ENCODE peak calls at places on chromosomes 6 and 20, in six cellular contexts. H, R, X, C, I and B are unnamed samples.

GRCh38 chr6:1619666-1620503 is 10.2 kb downstream of the FOXC1 start:
- DNase-seq in C (peak; percentile 83), R (peak; percentile 75), X (no peak), I (no peak), H (no peak), B (no peak)

GRCh38 chr6:34352305-34352937 is 40.0 kb downstream of the NUDT3 start:
- DNase-seq in I (peak; percentile 57), H (no peak), C (no peak), R (no peak), X (no peak), B (peak; percentile 82)

GRCh38 chr6:107793193-107793592 is 30.9 kb downstream of the SCML4 start:
- DNase-seq in I (no peak), C (peak; percentile 8), H (no peak), R (no peak), X (no peak), B (no peak)

GRCh38 chr6:32047084-32047478 is 8.9 kb downstream of the CYP21A2 start:
- DNase-seq in H (peak; percentile 36), C (no peak), I (peak; percentile 24), X (no peak), R (no peak), B (peak; percentile 83)

GRCh38 chr20:36613974-36614373 is 8.4 kb downstream of the RAB5IF start:
- DNase-seq in I (no peak), H (no peak), C (no peak), X (no peak), R (no peak), B (no peak)

GRCh38 chr20:46770330-46771194 is 61.1 kb downstream of the SLC2A10 start:
- DNase-seq in H (no peak), C (no peak), R (no peak), I (peak; percentile 58), X (no peak), B (no peak)

GRCh38 chr20:24917797-24918578 is 31.1 kb upstream of the CST7 start:
- DNase-seq in R (peak; percentile 85), C (peak; percentile 88), H (peak; percentile 80), X (peak; percentile 42), I (peak; percentile 58), B (peak; percentile 59)

GRCh38 chr20:17822039-17822438 is 122.3 kb downstream of the BANF2 start:
- DNase-seq in C (no peak), I (peak; percentile 72), X (peak; percentile 35), H (no peak), R (no peak), B (peak; percentile 75)

GRCh38 chr6:83511901-83512681 is at the start of gene PRSS35:
- DNase-seq in I (peak; percentile 48), X (no peak), H (peak; percentile 77), R (peak; percentile 91), C (peak; percentile 84), B (peak; percentile 69)

GRCh38 chr20:51789434-51789833 is 12.9 kb downstream of the SALL4 start:
- DNase-seq in H (no peak), R (no peak), X (no peak), I (no peak), C (no peak), B (no peak)

GRCh38 chr6:125099211-125100017 is 54.2 kb upstream of the TPD52L1 start:
- DNase-seq in I (peak; percentile 50), X (peak; percentile 56), C (peak; percentile 77), H (peak; percentile 48), R (peak; percentile 72), B (peak; percentile 70)

GRCh38 chr20:31861346-31862156 is 8.8 kb downstream of the DUSP15 start:
- DNase-seq in H (peak; percentile 85), C (peak; percentile 88), R (peak; percentile 93), I (peak; percentile 36), X (peak; percentile 34), B (peak; percentile 66)

GRCh38 chr6:16206595-16207037 is 31.8 kb upstream of the GMPR start:
- DNase-seq in R (peak; percentile 65), I (peak; percentile 87), C (peak; percentile 59), H (peak; percentile 58), X (peak; percentile 63), B (peak; percentile 90)

GRCh38 chr6:44333273-44333919 is 9.1 kb upstream of the SPATS1 start:
- DNase-seq in I (no peak), C (no peak), R (no peak), X (no peak), H (no peak), B (no peak)

GRCh38 chr20:62804021-62804631 is 509 bp upstream of the OGFR start:
- DNase-seq in R (no peak), X (no peak), H (no peak), I (no peak), C (no peak), B (no peak)

GRCh38 chr6:40520683-40521082 is 66.5 kb downstream of the LRFN2 start:
- DNase-seq in I (no peak), H (no peak), X (no peak), R (no peak), C (no peak), B (no peak)

GRCh38 chr20:19609642-19610223 is 148.3 kb upstream of the RIN2 start:
- DNase-seq in I (no peak), X (no peak), H (no peak), C (no peak), R (no peak), B (no peak)

GRCh38 chr6:46565531-46565930 is 74.3 kb upstream of the RCAN2 start:
- DNase-seq in R (no peak), H (no peak), C (no peak), X (no peak), I (no peak), B (no peak)

GRCh38 chr6:112251170-112251945 is 3.0 kb downstream of the LAMA4 start:
- DNase-seq in X (no peak), R (no peak), H (no peak), C (no peak), I (peak; percentile 79), B (peak; percentile 51)

GRCh38 chr6:1614767-1615650 is 5.3 kb downstream of the FOXC1 start:
- DNase-seq in H (no peak), X (no peak), I (no peak), R (peak; percentile 75), C (no peak), B (no peak)

GRCh38 chr20:47247972-47248371 is 108.5 kb downstream of the ZMYND8 start:
- DNase-seq in C (no peak), X (no peak), H (no peak), R (no peak), I (no peak), B (no peak)

GRCh38 chr20:23304616-23305015 is 46.0 kb upstream of the NXT1 start:
- DNase-seq in H (no peak), I (no peak), X (no peak), R (no peak), C (no peak), B (no peak)

GRCh38 chr20:32681175-32682084 is 7.7 kb upstream of the C20orf203 start:
- DNase-seq in C (peak; percentile 67), I (peak; percentile 17), X (peak; percentile 30), R (peak; percentile 83), H (no peak), B (peak; percentile 58)

GRCh38 chr20:11261533-11262000 is 587.8 kb upstream of the JAG1 start:
- DNase-seq in X (no peak), I (peak; percentile 95), H (no peak), C (no peak), R (no peak), B (peak; percentile 66)

GRCh38 chr6:168527451-168528210 is 86.6 kb downstream of the SMOC2 start:
- DNase-seq in R (no peak), C (no peak), X (no peak), I (no peak), H (no peak), B (no peak)

GRCh38 chr6:98946877-98947410 is 802 bp downstream of the FBXL4 start:
- DNase-seq in X (no peak), H (no peak), R (no peak), C (no peak), I (peak; percentile 13), B (no peak)

DNA sequence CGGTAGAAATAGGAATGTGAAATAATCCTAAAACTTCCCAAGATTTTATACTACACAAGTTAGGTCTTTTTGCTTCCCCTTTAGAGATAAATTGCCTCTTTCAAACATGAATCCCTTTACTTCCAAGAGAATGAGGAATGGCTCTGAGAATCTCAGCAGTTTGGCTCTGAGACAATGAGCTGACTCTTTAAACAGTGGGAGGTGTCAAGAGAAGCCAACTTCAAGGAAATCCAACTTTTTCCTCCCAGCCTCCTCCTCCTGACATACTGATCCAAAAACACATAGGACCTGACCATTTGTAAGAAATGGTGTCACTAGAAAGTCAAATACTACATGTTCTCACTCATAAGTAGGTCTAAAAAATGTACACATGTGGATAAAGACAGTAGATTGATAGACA is 154.2 kb downstream of the ALDH8A1 start:
- DNase-seq in H (peak; percentile 0), X (no peak), R (no peak), C (no peak), I (no peak), B (no peak)
- H3K14ac ChIP-seq in H (no peak overlapping the region), X (no peak overlapping the region), R (no peak overlapping the region), C (no peak overlapping the region), I (no peak overlapping the region), B (no peak overlapping the region)

GRCh38 chr6:149600508-149600907 is 34.3 kb downstream of the GINM1 start:
- DNase-seq in H (no peak), I (no peak), C (no peak), R (no peak), X (no peak), B (no peak)
- H3K14ac ChIP-seq in H (no peak overlapping the region), I (no peak overlapping the region), C (no peak overlapping the region), R (no peak overlapping the region), X (no peak overlapping the region), B (no peak overlapping the region)

GRCh38 chr20:44706371-44707258 is 8.6 kb upstream of the CCN5 start:
- DNase-seq in H (no peak), C (no peak), R (no peak), X (no peak), I (peak; percentile 35), B (no peak)
- H3K14ac ChIP-seq in H (no peak overlapping the region), C (no peak overlapping the region), R (no peak overlapping the region), X (no peak overlapping the region), I (no peak overlapping the region), B (no peak overlapping the region)

DNA sequence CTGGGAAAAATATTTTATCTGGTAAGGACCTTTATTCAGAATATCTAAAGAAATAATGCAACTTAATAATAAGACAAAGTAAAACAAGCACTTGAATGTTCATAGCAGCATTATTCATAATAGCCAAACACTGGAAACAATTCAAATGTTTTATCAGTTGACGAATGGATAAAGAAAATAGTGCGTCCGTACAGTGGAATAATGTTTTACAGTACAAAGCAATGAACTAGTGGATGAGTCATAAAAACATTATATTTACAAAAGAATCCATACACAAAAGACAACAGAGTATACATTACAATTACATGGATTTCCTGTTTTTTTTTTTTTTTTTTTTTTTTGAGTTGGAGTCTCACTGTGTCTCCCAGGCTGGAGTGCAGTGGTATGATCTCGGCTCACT is 12.7 kb downstream of the SMAP1 start:
- DNase-seq in C (no peak), I (peak; percentile 8), R (no peak), H (no peak), X (no peak), B (no peak)
- H3K14ac ChIP-seq in C (no peak overlapping the region), I (no peak overlapping the region), R (no peak overlapping the region), H (no peak overlapping the region), X (no peak overlapping the region), B (no peak overlapping the region)

GRCh38 chr20:40984496-40984895 is 44.1 kb upstream of the TOP1 start:
- DNase-seq in X (no peak), H (no peak), I (no peak), R (no peak), C (peak; percentile 20), B (no peak)
- H3K14ac ChIP-seq in X (peak overlapping the region; percentile 57), H (no peak overlapping the region), I (no peak overlapping the region), R (no peak overlapping the region), C (no peak overlapping the region), B (no peak overlapping the region)